ENCODE peak calls at places on chromosome 14, in five cellular contexts. J, Y, N, W and T are unnamed samples.

GRCh38 chr14:37246427-37246829 is 48.7 kb downstream of the MIPOL1 start:
- DNase-seq in J (peak), Y (peak), N (peak), W (no peak), T (peak)

GRCh38 chr14:91246051-91246852 is 1.7 kb upstream of the GPR68 start:
- DNase-seq in J (no peak), Y (peak), N (no peak), W (no peak), T (no peak)

GRCh38 chr14:52860910-52861309 is 69.5 kb upstream of the GNPNAT1 start:
- DNase-seq in J (no peak), Y (no peak), N (no peak), W (no peak), T (no peak)

GRCh38 chr14:76776306-76777251 is 15.3 kb downstream of the VASH1 start:
- DNase-seq in J (no peak), Y (no peak), N (no peak), W (no peak), T (no peak)

GRCh38 chr14:69539631-69540410 is 34.9 kb downstream of the CCDC177 start:
- DNase-seq in J (peak), Y (no peak), N (peak), W (no peak), T (peak)

GRCh38 chr14:89429206-89430091 is 12.4 kb upstream of the FOXN3 start:
- DNase-seq in J (no peak), Y (no peak), N (peak), W (no peak), T (no peak)

GRCh38 chr14:48771717-48772116 is 814.5 kb downstream of the RPS29 start:
- DNase-seq in J (no peak), Y (no peak), N (peak), W (no peak), T (no peak)

GRCh38 chr14:55599250-55599879 is 19.4 kb downstream of the KTN1 start:
- DNase-seq in J (no peak), Y (no peak), N (no peak), W (peak), T (no peak)

GRCh38 chr14:96067985-96068930 is 29.1 kb downstream of the C14orf132 start:
- DNase-seq in J (no peak), Y (no peak), N (no peak), W (no peak), T (no peak)

GRCh38 chr14:64755661-64756265 is 51.5 kb downstream of the PLEKHG3 start:
- DNase-seq in J (peak), Y (no peak), N (peak), W (peak), T (peak)

GRCh38 chr14:31239673-31240072 is 32.1 kb upstream of the HECTD1 start:
- DNase-seq in J (no peak), Y (no peak), N (no peak), W (no peak), T (no peak)

GRCh38 chr14:22553445-22553844 is 35.6 kb downstream of the DAD1 start:
- DNase-seq in J (no peak), Y (no peak), N (no peak), W (no peak), T (no peak)

GRCh38 chr14:68598621-68599447 is 194.0 kb downstream of the ZFP36L1 start:
- DNase-seq in J (peak), Y (no peak), N (peak), W (peak), T (peak)

GRCh38 chr14:74217672-74218448 is 21.4 kb upstream of the VSX2 start:
- DNase-seq in J (peak), Y (peak), N (peak), W (peak), T (peak)

GRCh38 chr14:58978336-58978735 is 210.1 kb upstream of the DAAM1 start:
- DNase-seq in J (no peak), Y (no peak), N (peak), W (peak), T (no peak)

GRCh38 chr14:96095581-96096476 is 56.7 kb downstream of the C14orf132 start:
- DNase-seq in J (peak), Y (no peak), N (peak), W (peak), T (peak)

GRCh38 chr14:89651805-89652204 is 234.8 kb upstream of the FOXN3 start:
- DNase-seq in J (no peak), Y (no peak), N (no peak), W (no peak), T (no peak)

GRCh38 chr14:86646688-86647687 is 1117.0 kb downstream of the FLRT2 start:
- DNase-seq in J (peak), Y (peak), N (peak), W (no peak), T (peak)

GRCh38 chr14:60332046-60332399 is 83.0 kb downstream of the PPM1A start:
- DNase-seq in J (no peak), Y (no peak), N (no peak), W (no peak), T (no peak)
- H3K4me3 ChIP-seq in J (no peak), Y (peak), N (no peak), W (no peak), T (no peak)

DNA sequence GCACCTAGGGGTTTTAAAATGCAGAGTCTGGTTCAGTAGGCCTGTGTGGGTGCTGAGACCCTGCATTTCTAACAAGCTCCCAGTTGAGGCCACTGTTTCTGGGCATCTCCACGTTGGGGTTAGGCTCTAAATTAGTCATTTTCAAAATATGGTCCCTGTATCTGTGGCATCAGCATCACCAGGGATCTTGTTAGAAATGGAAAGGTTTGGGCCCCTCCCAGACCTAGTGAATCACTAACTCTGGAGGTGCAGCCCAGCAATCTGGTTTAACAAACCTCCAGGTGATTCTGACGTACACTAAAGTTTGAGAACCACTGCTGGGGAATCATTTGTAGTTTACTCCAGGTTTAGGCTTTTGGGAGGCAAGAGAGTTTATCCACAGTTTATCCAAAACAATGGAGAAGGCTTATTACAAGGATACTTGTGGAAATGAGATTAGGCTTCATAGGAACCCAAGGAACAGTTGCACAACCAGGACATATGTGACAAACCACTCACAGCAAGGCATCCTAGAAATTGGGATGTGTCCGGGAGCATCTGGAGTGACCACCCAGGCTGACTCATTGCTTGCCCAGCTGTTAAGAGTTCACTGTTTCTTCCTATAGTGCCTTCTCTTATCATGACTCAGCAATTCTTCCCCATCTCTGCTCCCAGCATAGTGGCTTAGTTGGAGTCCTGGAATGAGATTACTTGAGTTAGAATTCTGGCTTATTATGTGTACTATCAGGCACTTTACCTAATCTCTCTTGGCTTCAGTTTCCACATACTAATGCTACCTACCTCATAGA is 71.6 kb upstream of the STXBP6 start:
- DNase-seq in J (peak), Y (no peak), N (peak), W (no peak), T (peak)
- TF ChIP-seq CTCF in J (no peak), Y (no peak), N (peak), W (no peak), T (no peak)

GRCh38 chr14:47678157-47678556 is 2.8 kb upstream of the MDGA2 start:
- DNase-seq in J (no peak), Y (no peak), N (no peak), W (no peak), T (no peak)

GRCh38 chr14:47675239-47675488 is 241 bp downstream of the MDGA2 start:
- DNase-seq in J (no peak), Y (no peak), N (no peak), W (no peak), T (no peak)

GRCh38 chr14:47674546-47675238 is 713 bp downstream of the MDGA2 start:
- DNase-seq in J (no peak), Y (no peak), N (no peak), W (no peak), T (no peak)

GRCh38 chr14:47675489-47676300 is at the start of gene MDGA2:
- DNase-seq in J (no peak), Y (no peak), N (no peak), W (no peak), T (peak)

GRCh38 chr14:47676301-47676617 is 854 bp upstream of the MDGA2 start:
- DNase-seq in J (no peak), Y (no peak), N (no peak), W (no peak), T (no peak)
- H3K4me3 ChIP-seq in J (no peak), Y (no peak), N (no peak), W (no peak), T (no peak)

GRCh38 chr14:75518625-75519024 is 3.6 kb upstream of the BATF start:
- DNase-seq in J (no peak), Y (peak), N (no peak), W (peak), T (peak)
- TF ChIP-seq CTCF in J (no peak), Y (peak), N (peak), W (no peak), T (peak)

DNA sequence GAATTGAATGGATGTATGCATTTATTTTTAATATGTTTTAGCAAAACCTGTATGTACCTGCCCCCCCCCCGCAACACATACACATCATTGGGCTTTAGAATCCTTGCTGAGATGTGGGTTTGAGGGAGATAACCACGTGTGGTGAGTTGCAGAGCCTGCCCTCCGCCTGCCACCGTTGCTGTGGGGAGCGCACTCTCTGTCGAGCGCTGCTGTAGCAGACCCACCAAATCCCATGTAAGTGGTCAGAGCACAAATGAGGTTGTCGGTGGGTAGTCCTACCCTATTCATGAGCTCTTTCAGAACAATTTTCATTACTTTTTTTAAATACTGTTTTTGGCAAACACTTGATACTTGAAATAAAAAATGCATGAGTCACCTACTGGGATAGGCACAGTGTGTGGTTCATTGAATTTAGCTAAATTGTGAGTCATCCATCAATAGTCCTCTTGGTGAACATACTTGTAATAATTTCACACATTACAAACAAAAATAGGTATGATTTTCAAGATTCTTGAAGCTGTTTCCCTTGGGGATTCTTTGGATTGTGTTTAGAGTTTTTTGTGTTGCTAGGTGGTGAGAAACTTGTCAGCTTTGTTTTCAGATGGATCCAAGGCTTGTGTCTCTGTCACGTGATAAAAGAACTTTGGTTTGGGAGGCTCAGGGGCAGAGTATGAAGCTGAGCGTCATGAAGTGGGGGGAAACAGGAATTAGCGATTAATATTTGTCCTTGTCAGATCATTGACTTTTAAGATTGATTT is 107.6 kb downstream of the PTCSC3 start:
- DNase-seq in J (no peak), Y (no peak), N (peak), W (no peak), T (peak)
- H3K4me3 ChIP-seq in J (no peak), Y (no peak), N (no peak), W (no peak), T (no peak)

DNA sequence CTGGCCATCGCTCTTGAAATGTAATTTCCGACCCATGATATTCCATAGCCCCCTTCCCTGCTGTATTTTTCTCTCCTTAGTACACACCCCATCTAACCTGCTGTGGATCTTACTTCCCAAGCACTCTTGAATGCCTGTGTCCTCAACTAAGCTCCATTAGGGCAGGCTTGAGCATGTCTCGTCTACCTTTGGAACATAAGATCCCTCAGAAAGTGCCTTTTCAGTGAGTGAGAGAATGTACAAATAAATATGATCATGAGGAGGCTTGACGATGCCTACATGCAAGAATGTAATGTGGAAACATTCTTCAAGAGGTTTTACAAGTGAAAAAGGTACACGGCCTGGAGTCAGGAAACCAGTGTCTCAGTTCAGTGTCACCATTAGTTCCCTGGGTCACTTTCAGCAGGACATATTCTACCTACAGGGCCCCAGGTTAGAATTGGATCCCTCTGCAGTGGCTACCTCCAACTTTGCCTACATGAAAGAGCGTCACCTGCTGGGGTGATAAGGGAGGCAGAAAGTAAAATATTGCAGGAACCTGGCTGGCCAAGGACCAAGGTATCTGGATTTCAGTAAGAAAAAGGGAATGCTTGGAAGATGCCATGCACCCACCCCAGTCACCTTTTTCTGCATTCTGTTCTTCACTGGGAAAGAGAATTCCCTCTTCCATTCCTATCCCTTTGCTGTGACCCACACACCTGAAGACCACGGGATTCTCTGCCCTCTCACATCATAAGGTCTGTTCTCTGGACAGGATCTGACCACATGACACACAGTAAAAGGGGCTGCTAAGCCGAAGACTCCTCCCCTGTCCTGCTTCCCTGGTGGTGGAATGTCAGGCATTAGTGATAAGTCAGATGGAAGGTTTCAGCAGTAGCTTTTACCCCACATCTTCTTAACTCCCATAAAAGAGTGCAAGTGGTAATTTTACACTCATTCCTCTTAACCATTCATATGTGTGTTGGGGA is 24.6 kb upstream of the SERPINA1 start:
- DNase-seq in J (no peak), Y (no peak), N (no peak), W (peak), T (no peak)
- TF ChIP-seq CTCF in J (peak), Y (no peak), N (peak), W (no peak), T (peak)

GRCh38 chr14:50603565-50603964 is 43.6 kb downstream of the ATL1 start:
- DNase-seq in J (no peak), Y (no peak), N (peak), W (no peak), T (peak)

GRCh38 chr14:50600849-50601248 is 40.9 kb downstream of the ATL1 start:
- DNase-seq in J (no peak), Y (no peak), N (no peak), W (no peak), T (peak)

GRCh38 chr14:50601405-50601804 is 41.5 kb downstream of the ATL1 start:
- DNase-seq in J (no peak), Y (no peak), N (no peak), W (no peak), T (peak)

GRCh38 chr14:50599700-50600444 is 39.9 kb downstream of the ATL1 start:
- DNase-seq in J (peak), Y (peak), N (peak), W (peak), T (peak)

GRCh38 chr14:50602035-50602434 is 42.1 kb downstream of the ATL1 start:
- DNase-seq in J (no peak), Y (no peak), N (no peak), W (no peak), T (no peak)
- H3K4me3 ChIP-seq in J (no peak), Y (no peak), N (no peak), W (no peak), T (no peak)

DNA sequence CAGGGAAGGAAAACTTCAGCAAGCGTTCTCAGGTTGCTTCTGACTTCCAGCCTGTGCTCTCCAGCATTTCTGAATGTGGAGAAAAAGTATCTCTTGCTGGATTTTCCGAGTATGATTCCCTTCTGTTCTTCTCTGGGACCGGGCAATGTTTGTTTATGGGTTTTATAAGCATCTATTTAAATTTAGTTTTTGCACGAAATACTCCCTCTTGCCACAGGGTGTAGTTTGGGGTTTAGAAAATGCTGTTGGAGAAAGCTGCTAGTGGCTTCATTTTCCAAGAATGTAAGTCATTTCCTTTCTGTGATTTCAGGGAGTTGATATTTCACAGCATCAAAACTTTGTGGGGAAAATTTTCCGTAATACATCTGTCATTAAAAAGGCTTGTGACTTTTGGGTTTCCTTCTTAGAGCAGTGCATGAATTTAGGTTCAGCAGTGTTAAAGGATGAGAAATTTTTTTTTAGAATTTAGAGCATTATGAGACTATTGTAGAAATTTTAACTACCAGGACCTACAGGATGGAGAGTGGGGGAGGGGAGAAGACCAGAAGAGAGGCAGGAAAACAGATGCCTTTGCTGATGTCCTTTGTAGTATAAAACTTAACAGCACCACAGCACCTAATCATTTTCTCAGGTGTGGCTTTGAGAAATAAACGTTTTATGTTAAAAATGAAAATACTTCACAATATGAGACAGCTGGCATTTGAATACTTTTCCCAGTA is 1.5 kb downstream of the FRMD6 start:
- DNase-seq in J (peak), Y (peak), N (peak), W (peak), T (peak)
- TF ChIP-seq CTCF in J (peak), Y (peak), N (peak), W (no peak), T (peak)

GRCh38 chr14:100058777-100059432 is 6.3 kb upstream of the EVL start:
- DNase-seq in J (no peak), Y (peak), N (no peak), W (no peak), T (no peak)

GRCh38 chr14:100054553-100055075 is 10.6 kb upstream of the EVL start:
- DNase-seq in J (no peak), Y (no peak), N (no peak), W (no peak), T (no peak)

GRCh38 chr14:100056431-100056830 is 8.8 kb upstream of the EVL start:
- DNase-seq in J (no peak), Y (no peak), N (no peak), W (no peak), T (no peak)

GRCh38 chr14:100059433-100059781 is 5.8 kb upstream of the EVL start:
- DNase-seq in J (no peak), Y (no peak), N (no peak), W (no peak), T (no peak)

DNA sequence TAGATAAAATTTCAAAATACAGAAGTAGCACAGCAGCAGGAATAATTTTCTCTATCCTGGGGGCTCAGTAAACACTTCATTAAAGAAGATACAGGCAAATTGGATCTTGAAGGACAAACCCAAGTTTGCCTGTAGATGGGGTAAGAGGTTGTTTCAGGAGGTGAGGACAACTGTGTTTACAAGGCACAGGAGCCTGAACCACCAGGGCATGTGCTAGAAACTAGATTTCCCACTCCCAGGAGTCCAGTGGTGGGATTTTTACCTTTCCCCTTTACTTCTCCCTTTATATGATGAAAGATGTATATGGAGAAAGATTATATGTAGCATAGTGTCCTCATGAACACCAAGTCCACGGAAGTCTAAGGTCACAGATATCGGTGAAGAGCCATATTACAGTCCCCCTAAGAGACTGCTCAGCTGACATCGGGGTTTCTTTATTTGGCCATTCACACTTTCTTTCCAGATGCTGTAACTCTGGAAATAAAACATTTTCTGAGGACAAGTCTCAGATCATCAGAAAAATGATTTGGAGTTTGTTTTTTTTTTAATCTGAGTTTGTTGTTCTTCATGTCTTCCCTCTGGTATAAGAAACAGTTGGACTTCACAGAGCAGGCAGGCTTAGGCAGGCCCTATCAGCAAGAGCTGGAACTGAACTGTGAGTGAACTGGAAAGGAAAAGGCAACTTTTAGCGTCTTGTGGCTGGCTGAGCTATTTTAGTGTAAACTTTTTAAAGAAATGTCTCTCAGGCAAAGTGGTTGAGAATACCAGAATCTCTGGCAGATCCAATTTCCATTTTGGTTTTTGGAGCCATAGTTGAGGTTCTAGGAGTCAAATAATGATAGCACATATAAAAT is 8.0 kb upstream of the EVL start:
- DNase-seq in J (no peak), Y (peak), N (peak), W (no peak), T (peak)
- H3K4me3 ChIP-seq in J (no peak), Y (no peak), N (no peak), W (no peak), T (no peak)